ENCODE peak calls at places on chromosomes 2 and 18, in five cellular contexts. P is HT1080, D is NCI-H1092, Z is esophagus squamous epithelium, C is putamen. M is an unnamed sample.

GRCh38 chr2:134282638-134283400 is 28.9 kb downstream of the MGAT5 start:
- DNase-seq in P (no peak), D (no peak), Z (no peak), C (no peak), M (no peak)

GRCh38 chr2:67462741-67463496 is 65.8 kb downstream of the ETAA1 start:
- DNase-seq in P (no peak), D (no peak), Z (no peak), C (no peak), M (no peak)

GRCh38 chr2:217103752-217104540 is 244.1 kb upstream of the TNP1 start:
- DNase-seq in P (peak), D (no peak), Z (no peak), C (no peak), M (peak)

GRCh38 chr2:5509362-5509761 is 182.8 kb upstream of the SOX11 start:
- DNase-seq in P (no peak), D (no peak), Z (no peak), C (no peak), M (no peak)

GRCh38 chr2:30408961-30409387 is 38.1 kb upstream of the LCLAT1 start:
- DNase-seq in P (peak), D (no peak), Z (no peak), C (no peak), M (peak)

GRCh38 chr2:38074775-38075435 is 1.0 kb downstream of the CYP1B1 start:
- DNase-seq in P (no peak), D (no peak), Z (no peak), C (no peak), M (no peak)

GRCh38 chr2:134190807-134191203 is 63.1 kb upstream of the MGAT5 start:
- DNase-seq in P (no peak), D (no peak), Z (no peak), C (no peak), M (no peak)

GRCh38 chr2:74199275-74199701 is 873 bp downstream of the MTHFD2 start:
- DNase-seq in P (no peak), D (no peak), Z (no peak), C (no peak), M (no peak)

GRCh38 chr2:12192762-12193161 is 446.3 kb downstream of the LPIN1 start:
- DNase-seq in P (no peak), D (no peak), Z (no peak), C (no peak), M (no peak)

GRCh38 chr2:121565389-121566250 is 34.9 kb downstream of the RNU4ATAC start:
- DNase-seq in P (no peak), D (peak), Z (no peak), C (no peak), M (no peak)

GRCh38 chr2:105870858-105871257 is 126.1 kb downstream of the NCK2 start:
- DNase-seq in P (no peak), D (no peak), Z (no peak), C (no peak), M (no peak)

GRCh38 chr2:120394764-120395163 is 48.8 kb downstream of the INHBB start:
- DNase-seq in P (no peak), D (no peak), Z (no peak), C (no peak), M (no peak)

GRCh38 chr2:117618607-117619006 is 195.9 kb upstream of the DDX18 start:
- DNase-seq in P (no peak), D (no peak), Z (no peak), C (no peak), M (no peak)

GRCh38 chr2:2503864-2504418 is 172.9 kb upstream of the MYT1L start:
- DNase-seq in P (no peak), D (no peak), Z (no peak), C (no peak), M (no peak)

GRCh38 chr2:127007652-127008051 is 99.3 kb downstream of the BIN1 start:
- DNase-seq in P (peak), D (no peak), Z (no peak), C (peak), M (peak)

GRCh38 chr2:95110395-95110794 is 11.2 kb downstream of the MRPS5 start:
- DNase-seq in P (no peak), D (no peak), Z (no peak), C (no peak), M (no peak)

GRCh38 chr2:164737612-164738081 is 104.0 kb downstream of the COBLL1 start:
- DNase-seq in P (peak), D (peak), Z (no peak), C (peak), M (peak)

GRCh38 chr18:78637442-78638402 is 341.9 kb upstream of the SALL3 start:
- DNase-seq in P (no peak), D (no peak), Z (no peak), C (no peak), M (no peak)

GRCh38 chr2:67453365-67453764 is 56.2 kb downstream of the ETAA1 start:
- DNase-seq in P (no peak), D (no peak), Z (no peak), C (no peak), M (peak)

GRCh38 chr18:11937874-11938478 is 29.9 kb upstream of the MPPE1 start:
- DNase-seq in P (peak), D (peak), Z (no peak), C (peak), M (peak)

GRCh38 chr2:176085861-176086771 is 2.4 kb upstream of the EVX2 start:
- DNase-seq in P (peak), D (peak), Z (no peak), C (peak), M (peak)

GRCh38 chr2:46537624-46538023 is 58.3 kb downstream of the TMEM247 start:
- DNase-seq in P (no peak), D (no peak), Z (no peak), C (no peak), M (no peak)

GRCh38 chr2:159617651-159618050 is 1.3 kb upstream of the BAZ2B start:
- DNase-seq in P (no peak), D (peak), Z (no peak), C (no peak), M (peak)

GRCh38 chr2:20294231-20294630 is 56.4 kb downstream of the PUM2 start:
- DNase-seq in P (no peak), D (no peak), Z (no peak), C (no peak), M (no peak)

GRCh38 chr2:27075219-27075871 is 3.1 kb upstream of the EMILIN1 start:
- DNase-seq in P (no peak), D (peak), Z (no peak), C (no peak), M (peak)

GRCh38 chr2:100059638-100060037 is 82.8 kb downstream of the AFF3 start:
- DNase-seq in P (no peak), D (no peak), Z (no peak), C (no peak), M (no peak)